ENCODE peak calls at places on chromosomes 16 and 17, in six cellular contexts. O is dermis microvascular lymphatic vessel endothelial cell, M is GM10248, X is brain microvascular endothelial cell, Q is lower lobe of right lung, B is COR-L47. I is an unnamed sample.

GRCh38 chr16:79662673-79663313 is 62.3 kb upstream of the MAF start:
- DNase-seq in M (no peak), X (no peak), B (no peak), O (no peak), Q (no peak), I (no peak)

GRCh38 chr17:520447-521167 is 168.0 kb upstream of the RPH3AL start:
- DNase-seq in M (no peak), X (peak), O (no peak), B (no peak), Q (no peak), I (no peak)

GRCh38 chr17:1782171-1782567 is 20.3 kb downstream of the SERPINF1 start:
- DNase-seq in O (no peak), M (no peak), B (no peak), Q (peak), X (no peak), I (no peak)

GRCh38 chr16:22623351-22623781 is 112.7 kb downstream of the NPIPB5 start:
- DNase-seq in O (no peak), Q (no peak), B (no peak), X (no peak), M (no peak), I (no peak)

GRCh38 chr17:32253117-32253611 is 12.5 kb upstream of the RHBDL3 start:
- DNase-seq in M (peak), X (peak), O (peak), Q (peak), B (peak), I (peak)

GRCh38 chr16:30142672-30143346 is 19.8 kb upstream of the MAPK3 start:
- DNase-seq in Q (no peak), O (no peak), X (no peak), B (peak), M (peak), I (peak)

GRCh38 chr17:59381716-59382570 is 50.5 kb downstream of the YPEL2 start:
- DNase-seq in B (peak), Q (no peak), M (no peak), X (no peak), O (peak), I (peak)

GRCh38 chr17:73586921-73587680 is 57.1 kb downstream of the SDK2 start:
- DNase-seq in X (no peak), B (no peak), M (no peak), O (no peak), Q (no peak), I (peak)

GRCh38 chr17:63440127-63440769 is 5.9 kb downstream of the CYB561 start:
- DNase-seq in Q (no peak), X (no peak), M (no peak), B (no peak), O (no peak), I (no peak)

GRCh38 chr17:75642221-75643032 is 9.2 kb downstream of the SMIM5 start:
- DNase-seq in Q (no peak), O (no peak), M (no peak), B (no peak), X (no peak), I (peak)

GRCh38 chr16:58733248-58733670 is 857 bp downstream of the GOT2 start:
- DNase-seq in Q (no peak), O (no peak), M (no peak), B (no peak), X (no peak), I (peak)

GRCh38 chr17:21551081-21551881 is 141.0 kb upstream of the KCNJ18 start:
- DNase-seq in X (peak), M (peak), Q (peak), B (peak), O (peak), I (peak)

GRCh38 chr17:77324227-77324626 is 183.5 kb downstream of the SEC14L1 start:
- DNase-seq in Q (peak), X (no peak), O (no peak), B (no peak), M (no peak), I (no peak)

GRCh38 chr17:81090361-81091133 is 55.6 kb downstream of the BAIAP2 start:
- DNase-seq in B (no peak), M (no peak), O (no peak), Q (peak), X (no peak), I (peak)

GRCh38 chr17:63942309-63942985 is 10.3 kb upstream of the CD79B start:
- DNase-seq in Q (no peak), X (no peak), M (no peak), O (no peak), B (no peak), I (no peak)

GRCh38 chr16:28317040-28317880 is 24.9 kb downstream of the SBK1 start:
- DNase-seq in B (no peak), Q (peak), X (peak), O (no peak), M (peak), I (peak)

GRCh38 chr17:6077746-6078145 is 7.6 kb downstream of the WSCD1 start:
- DNase-seq in B (no peak), M (no peak), O (no peak), Q (no peak), X (no peak), I (no peak)

GRCh38 chr17:7912927-7913524 is 3.1 kb downstream of the RNF227 start:
- DNase-seq in X (peak), Q (no peak), B (peak), O (peak), M (peak), I (peak)

GRCh38 chr16:74296120-74296464 is 522 bp upstream of the PSMD7 start:
- DNase-seq in X (no peak), B (no peak), M (no peak), O (no peak), Q (no peak), I (peak)

GRCh38 chr17:27256225-27257030 is 37.5 kb upstream of the WSB1 start:
- DNase-seq in Q (no peak), M (no peak), B (no peak), O (no peak), X (no peak), I (no peak)

GRCh38 chr16:86604436-86605220 is 26.3 kb downstream of the FOXL1 start:
- DNase-seq in Q (no peak), O (no peak), M (peak), B (no peak), X (no peak), I (no peak)

GRCh38 chr17:55265434-55266021 is 768 bp downstream of the HLF start:
- DNase-seq in X (no peak), B (peak), Q (no peak), M (peak), O (no peak), I (no peak)

GRCh38 chr17:77434136-77435114 is 293.7 kb downstream of the SEC14L1 start:
- DNase-seq in X (no peak), B (no peak), Q (no peak), M (no peak), O (no peak), I (no peak)

GRCh38 chr16:67438098-67438791 is 7.3 kb downstream of the HSD11B2 start:
- DNase-seq in M (no peak), B (no peak), Q (no peak), O (no peak), X (no peak), I (no peak)

GRCh38 chr17:38454528-38454927 is 26.3 kb downstream of the ARHGAP23 start:
- DNase-seq in Q (peak), O (peak), M (no peak), X (peak), B (no peak), I (peak)

GRCh38 chr16:57653936-57654335 is 14.2 kb upstream of the ADGRG3 start:
- DNase-seq in M (no peak), X (peak), Q (no peak), B (peak), O (peak), I (no peak)

GRCh38 chr17:77884019-77884418 is 74.5 kb upstream of the TNRC6C start:
- DNase-seq in O (no peak), M (no peak), Q (peak), B (peak), X (peak), I (no peak)

GRCh38 chr16:84356591-84357116 is 11.7 kb upstream of the ATP2C2 start:
- DNase-seq in O (no peak), X (no peak), M (no peak), Q (no peak), B (peak), I (peak)

GRCh38 chr16:55039931-55040330 is 109.3 kb downstream of the IRX5 start:
- DNase-seq in M (no peak), X (no peak), O (no peak), B (no peak), Q (no peak), I (no peak)

GRCh38 chr16:28981517-28981916 is 3.3 kb upstream of the LAT start:
- DNase-seq in B (no peak), O (no peak), M (peak), X (no peak), Q (no peak), I (peak)

GRCh38 chr17:44795421-44795820 is 34.7 kb downstream of the GJC1 start:
- DNase-seq in O (no peak), B (no peak), X (no peak), Q (no peak), M (no peak), I (no peak)

I was measured in HT-29.